ENCODE peak calls at places on chromosomes 1 and 21, in nine cellular contexts. One of them, this sample, is unnamed.

GRCh38 chr1:10857689-10858088 is 61.2 kb upstream of the CASZ1 start:
- DNase-seq in T-helper 9 cell: no peak
- DNase-seq in AG08395: no peak
- DNase-seq in iPS-NIHi11: no peak
- DNase-seq in stimulated activated CD4-positive, alpha-beta T cell treated with anti-CD3 and anti-CD28 coated beads, Interleukin-15, amount 100 ng/mL, for 24 hours: no peak
- DNase-seq in AG08396: no peak
- DNase-seq in NCI-H1417: no peak
- DNase-seq in astrocyte of the cerebellum: no peak
- DNase-seq in GM23338: no peak
- DNase-seq in this sample: peak

GRCh38 chr1:41033272-41033671 is 11.7 kb upstream of the SLFNL1 start:
- DNase-seq in AG08396: no peak
- DNase-seq in astrocyte of the cerebellum: no peak
- DNase-seq in NCI-H1417: no peak
- DNase-seq in iPS-NIHi11: no peak
- DNase-seq in T-helper 9 cell: no peak
- DNase-seq in GM23338: no peak
- DNase-seq in AG08395: no peak
- DNase-seq in stimulated activated CD4-positive, alpha-beta T cell treated with anti-CD3 and anti-CD28 coated beads, Interleukin-15, amount 100 ng/mL, for 24 hours: no peak
- DNase-seq in this sample: no peak

GRCh38 chr1:5415621-5416020 is 576.6 kb downstream of the NPHP4 start:
- DNase-seq in T-helper 9 cell: no peak
- DNase-seq in AG08395: no peak
- DNase-seq in NCI-H1417: peak
- DNase-seq in astrocyte of the cerebellum: no peak
- DNase-seq in stimulated activated CD4-positive, alpha-beta T cell treated with anti-CD3 and anti-CD28 coated beads, Interleukin-15, amount 100 ng/mL, for 24 hours: no peak
- DNase-seq in iPS-NIHi11: peak
- DNase-seq in GM23338: no peak
- DNase-seq in AG08396: no peak
- DNase-seq in this sample: no peak

GRCh38 chr1:59061876-59062275 is 235.0 kb upstream of the FGGY start:
- DNase-seq in AG08395: peak
- DNase-seq in stimulated activated CD4-positive, alpha-beta T cell treated with anti-CD3 and anti-CD28 coated beads, Interleukin-15, amount 100 ng/mL, for 24 hours: no peak
- DNase-seq in NCI-H1417: no peak
- DNase-seq in GM23338: no peak
- DNase-seq in iPS-NIHi11: no peak
- DNase-seq in astrocyte of the cerebellum: peak
- DNase-seq in T-helper 9 cell: no peak
- DNase-seq in AG08396: peak
- DNase-seq in this sample: peak

GRCh38 chr1:245679796-245680195 is 525.0 kb downstream of the KIF26B start:
- DNase-seq in T-helper 9 cell: no peak
- DNase-seq in NCI-H1417: no peak
- DNase-seq in GM23338: no peak
- DNase-seq in astrocyte of the cerebellum: no peak
- DNase-seq in iPS-NIHi11: no peak
- DNase-seq in stimulated activated CD4-positive, alpha-beta T cell treated with anti-CD3 and anti-CD28 coated beads, Interleukin-15, amount 100 ng/mL, for 24 hours: no peak
- DNase-seq in AG08396: no peak
- DNase-seq in AG08395: no peak
- DNase-seq in this sample: no peak

GRCh38 chr1:22749503-22749902 is 38.9 kb downstream of the EPHB2 start:
- DNase-seq in NCI-H1417: no peak
- DNase-seq in AG08396: no peak
- DNase-seq in iPS-NIHi11: no peak
- DNase-seq in AG08395: no peak
- DNase-seq in GM23338: peak
- DNase-seq in T-helper 9 cell: no peak
- DNase-seq in astrocyte of the cerebellum: no peak
- DNase-seq in stimulated activated CD4-positive, alpha-beta T cell treated with anti-CD3 and anti-CD28 coated beads, Interleukin-15, amount 100 ng/mL, for 24 hours: no peak
- DNase-seq in this sample: no peak

GRCh38 chr1:89723863-89724262 is 90.9 kb downstream of the LRRC8C start:
- DNase-seq in T-helper 9 cell: no peak
- DNase-seq in iPS-NIHi11: no peak
- DNase-seq in astrocyte of the cerebellum: no peak
- DNase-seq in stimulated activated CD4-positive, alpha-beta T cell treated with anti-CD3 and anti-CD28 coated beads, Interleukin-15, amount 100 ng/mL, for 24 hours: no peak
- DNase-seq in GM23338: no peak
- DNase-seq in NCI-H1417: no peak
- DNase-seq in AG08396: peak
- DNase-seq in AG08395: peak
- DNase-seq in this sample: no peak

GRCh38 chr1:119080586-119080985 is 59.9 kb downstream of the WARS2 start:
- DNase-seq in astrocyte of the cerebellum: peak
- DNase-seq in iPS-NIHi11: peak
- DNase-seq in AG08395: peak
- DNase-seq in stimulated activated CD4-positive, alpha-beta T cell treated with anti-CD3 and anti-CD28 coated beads, Interleukin-15, amount 100 ng/mL, for 24 hours: no peak
- DNase-seq in NCI-H1417: no peak
- DNase-seq in AG08396: peak
- DNase-seq in T-helper 9 cell: no peak
- DNase-seq in GM23338: peak
- DNase-seq in this sample: peak

GRCh38 chr1:37995773-37996379 is 6.1 kb upstream of the SF3A3 start:
- DNase-seq in GM23338: peak
- DNase-seq in NCI-H1417: no peak
- DNase-seq in T-helper 9 cell: no peak
- DNase-seq in iPS-NIHi11: peak
- DNase-seq in astrocyte of the cerebellum: no peak
- DNase-seq in AG08395: peak
- DNase-seq in AG08396: peak
- DNase-seq in stimulated activated CD4-positive, alpha-beta T cell treated with anti-CD3 and anti-CD28 coated beads, Interleukin-15, amount 100 ng/mL, for 24 hours: no peak
- DNase-seq in this sample: peak

GRCh38 chr1:98201640-98202039 is 280.8 kb upstream of the DPYD start:
- DNase-seq in iPS-NIHi11: no peak
- DNase-seq in GM23338: no peak
- DNase-seq in astrocyte of the cerebellum: peak
- DNase-seq in stimulated activated CD4-positive, alpha-beta T cell treated with anti-CD3 and anti-CD28 coated beads, Interleukin-15, amount 100 ng/mL, for 24 hours: no peak
- DNase-seq in AG08396: no peak
- DNase-seq in AG08395: peak
- DNase-seq in NCI-H1417: no peak
- DNase-seq in T-helper 9 cell: no peak
- DNase-seq in this sample: no peak

GRCh38 chr1:15958111-15958510 is 17.8 kb downstream of the ZBTB17 start:
- DNase-seq in stimulated activated CD4-positive, alpha-beta T cell treated with anti-CD3 and anti-CD28 coated beads, Interleukin-15, amount 100 ng/mL, for 24 hours: no peak
- DNase-seq in astrocyte of the cerebellum: no peak
- DNase-seq in AG08395: no peak
- DNase-seq in T-helper 9 cell: no peak
- DNase-seq in NCI-H1417: no peak
- DNase-seq in iPS-NIHi11: no peak
- DNase-seq in AG08396: no peak
- DNase-seq in GM23338: peak
- DNase-seq in this sample: peak

GRCh38 chr1:32539584-32540571 is 651 bp downstream of the ZBTB8A start:
- DNase-seq in AG08396: peak
- DNase-seq in iPS-NIHi11: peak
- DNase-seq in stimulated activated CD4-positive, alpha-beta T cell treated with anti-CD3 and anti-CD28 coated beads, Interleukin-15, amount 100 ng/mL, for 24 hours: peak
- DNase-seq in GM23338: peak
- DNase-seq in astrocyte of the cerebellum: peak
- DNase-seq in T-helper 9 cell: no peak
- DNase-seq in AG08395: peak
- DNase-seq in NCI-H1417: peak
- DNase-seq in this sample: peak

GRCh38 chr1:21337931-21338567 is 47.8 kb upstream of the ECE1 start:
- DNase-seq in AG08396: peak
- DNase-seq in GM23338: no peak
- DNase-seq in T-helper 9 cell: no peak
- DNase-seq in astrocyte of the cerebellum: peak
- DNase-seq in stimulated activated CD4-positive, alpha-beta T cell treated with anti-CD3 and anti-CD28 coated beads, Interleukin-15, amount 100 ng/mL, for 24 hours: no peak
- DNase-seq in AG08395: peak
- DNase-seq in NCI-H1417: peak
- DNase-seq in iPS-NIHi11: no peak
- DNase-seq in this sample: no peak

GRCh38 chr21:45253180-45253579 is 34.5 kb downstream of the POFUT2 start:
- DNase-seq in T-helper 9 cell: no peak
- DNase-seq in iPS-NIHi11: no peak
- DNase-seq in AG08396: no peak
- DNase-seq in AG08395: no peak
- DNase-seq in stimulated activated CD4-positive, alpha-beta T cell treated with anti-CD3 and anti-CD28 coated beads, Interleukin-15, amount 100 ng/mL, for 24 hours: no peak
- DNase-seq in astrocyte of the cerebellum: no peak
- DNase-seq in GM23338: no peak
- DNase-seq in NCI-H1417: no peak
- DNase-seq in this sample: peak

GRCh38 chr1:40059292-40059959 is 18.9 kb downstream of the CAP1 start:
- DNase-seq in T-helper 9 cell: peak
- DNase-seq in stimulated activated CD4-positive, alpha-beta T cell treated with anti-CD3 and anti-CD28 coated beads, Interleukin-15, amount 100 ng/mL, for 24 hours: peak
- DNase-seq in astrocyte of the cerebellum: no peak
- DNase-seq in AG08396: no peak
- DNase-seq in NCI-H1417: no peak
- DNase-seq in AG08395: peak
- DNase-seq in GM23338: peak
- DNase-seq in iPS-NIHi11: peak
- DNase-seq in this sample: no peak

GRCh38 chr1:54603241-54603640 is 20.1 kb downstream of the FAM151A start:
- DNase-seq in NCI-H1417: no peak
- DNase-seq in stimulated activated CD4-positive, alpha-beta T cell treated with anti-CD3 and anti-CD28 coated beads, Interleukin-15, amount 100 ng/mL, for 24 hours: no peak
- DNase-seq in AG08396: no peak
- DNase-seq in astrocyte of the cerebellum: no peak
- DNase-seq in iPS-NIHi11: no peak
- DNase-seq in T-helper 9 cell: no peak
- DNase-seq in GM23338: no peak
- DNase-seq in AG08395: no peak
- DNase-seq in this sample: peak

GRCh38 chr1:206560021-206560716 is 52.1 kb downstream of the EIF2D start:
- DNase-seq in iPS-NIHi11: no peak
- DNase-seq in astrocyte of the cerebellum: no peak
- DNase-seq in stimulated activated CD4-positive, alpha-beta T cell treated with anti-CD3 and anti-CD28 coated beads, Interleukin-15, amount 100 ng/mL, for 24 hours: peak
- DNase-seq in GM23338: no peak
- DNase-seq in NCI-H1417: peak
- DNase-seq in AG08396: no peak
- DNase-seq in T-helper 9 cell: no peak
- DNase-seq in AG08395: no peak
- DNase-seq in this sample: no peak

GRCh38 chr1:231385118-231385748 is 36.9 kb downstream of the EGLN1 start:
- DNase-seq in GM23338: no peak
- DNase-seq in iPS-NIHi11: no peak
- DNase-seq in stimulated activated CD4-positive, alpha-beta T cell treated with anti-CD3 and anti-CD28 coated beads, Interleukin-15, amount 100 ng/mL, for 24 hours: no peak
- DNase-seq in AG08396: no peak
- DNase-seq in T-helper 9 cell: no peak
- DNase-seq in astrocyte of the cerebellum: no peak
- DNase-seq in AG08395: no peak
- DNase-seq in NCI-H1417: no peak
- DNase-seq in this sample: no peak

GRCh38 chr1:56577859-56578663 is 1.3 kb downstream of the PLPP3 start:
- DNase-seq in iPS-NIHi11: peak
- DNase-seq in astrocyte of the cerebellum: no peak
- DNase-seq in stimulated activated CD4-positive, alpha-beta T cell treated with anti-CD3 and anti-CD28 coated beads, Interleukin-15, amount 100 ng/mL, for 24 hours: peak
- DNase-seq in T-helper 9 cell: no peak
- DNase-seq in AG08396: peak
- DNase-seq in GM23338: peak
- DNase-seq in NCI-H1417: peak
- DNase-seq in AG08395: peak
- DNase-seq in this sample: peak

GRCh38 chr1:111516008-111516535 is 12.6 kb upstream of the ADORA3 start:
- DNase-seq in iPS-NIHi11: peak
- DNase-seq in GM23338: peak
- DNase-seq in NCI-H1417: peak
- DNase-seq in astrocyte of the cerebellum: no peak
- DNase-seq in T-helper 9 cell: no peak
- DNase-seq in AG08395: peak
- DNase-seq in stimulated activated CD4-positive, alpha-beta T cell treated with anti-CD3 and anti-CD28 coated beads, Interleukin-15, amount 100 ng/mL, for 24 hours: peak
- DNase-seq in AG08396: peak
- DNase-seq in this sample: peak

GRCh38 chr21:25733859-25734653 is 648 bp downstream of the ATP5PF start:
- DNase-seq in iPS-NIHi11: no peak
- DNase-seq in AG08396: peak
- DNase-seq in stimulated activated CD4-positive, alpha-beta T cell treated with anti-CD3 and anti-CD28 coated beads, Interleukin-15, amount 100 ng/mL, for 24 hours: peak
- DNase-seq in AG08395: peak
- DNase-seq in astrocyte of the cerebellum: no peak
- DNase-seq in GM23338: peak
- DNase-seq in T-helper 9 cell: no peak
- DNase-seq in NCI-H1417: peak
- DNase-seq in this sample: peak